ENCODE peak calls at places on chromosome 13, in seven cellular contexts. M is brain microvascular endothelial cell; U is fibroblast of mammary gland; O is memory B cell; T is activated CD4-positive, alpha-beta memory T cell treated with anti-CD3 and anti-CD28 coated beads, Interleukin-2, amount 10 ng/mL, durations not matched to agents 7 days and 5 days; I is HepG2; Z is pons. H is an unnamed sample.

GRCh38 chr13:33109319-33109718 is 93.1 kb downstream of the KL start:
- DNase-seq in O (no peak), I (no peak), T (no peak), U (peak), M (no peak), Z (no peak), H (no peak)

GRCh38 chr13:40549500-40550094 is 116.8 kb downstream of the FOXO1 start:
- DNase-seq in U (peak), T (no peak), Z (no peak), M (no peak), O (no peak), I (peak), H (no peak)

GRCh38 chr13:56893843-56894242 is 246.9 kb upstream of the PRR20A start:
- DNase-seq in Z (no peak), U (no peak), M (no peak), I (no peak), T (no peak), O (no peak), H (no peak)

GRCh38 chr13:111328803-111329410 is 8.5 kb downstream of the TEX29 start:
- DNase-seq in O (no peak), U (no peak), T (peak), M (no peak), Z (no peak), I (no peak), H (no peak)

GRCh38 chr13:52128714-52129700 is at the start of gene NEK5:
- DNase-seq in I (peak), O (peak), T (peak), U (peak), M (peak), Z (peak), H (peak)

GRCh38 chr13:40790232-40790631 is 821 bp downstream of the SLC25A15 start:
- DNase-seq in U (no peak), O (no peak), Z (no peak), T (no peak), I (no peak), M (no peak), H (no peak)

GRCh38 chr13:45224181-45224580 is 23.3 kb upstream of the KCTD4 start:
- DNase-seq in I (no peak), O (no peak), U (peak), M (peak), T (no peak), Z (no peak), H (peak)

GRCh38 chr13:113083022-113083373 is 22.6 kb upstream of the F7 start:
- DNase-seq in I (no peak), M (no peak), O (no peak), T (no peak), Z (no peak), U (no peak), H (no peak)

GRCh38 chr13:46899801-46900200 is 2.9 kb upstream of the HTR2A start:
- DNase-seq in T (no peak), Z (peak), I (no peak), U (no peak), O (no peak), M (no peak), H (no peak)

GRCh38 chr13:73599232-73600128 is 534.7 kb downstream of the KLF12 start:
- DNase-seq in T (no peak), U (no peak), Z (no peak), I (no peak), O (no peak), M (no peak), H (no peak)